ENCODE peak calls at places on chromosomes 5 and 9, in four cellular contexts. V is SK-N-SH, Z is HCT116, S is HepG2. Y is an unnamed sample.
A peak's percentile ranks its signal among the peaks of the same experiment; 100 is the strongest.

GRCh38 chr5:150647275-150648251 is 7.1 kb downstream of the SYNPO start:
- DNase-seq in S (no peak), Z (no peak), V (no peak), Y (no peak)

GRCh38 chr5:143245929-143246561 is 157.4 kb downstream of the NR3C1 start:
- DNase-seq in Z (peak; percentile 92), V (no peak), S (peak; percentile 64), Y (no peak)

GRCh38 chr9:80078826-80079225 is 507.1 kb downstream of the TLE4 start:
- DNase-seq in Z (no peak), S (no peak), V (no peak), Y (no peak)

GRCh38 chr5:150517272-150518152 is 9.6 kb downstream of the NDST1 start:
- DNase-seq in S (peak; percentile 81), Z (peak; percentile 18), V (peak; percentile 87), Y (no peak)

GRCh38 chr9:103707181-103707580 is 386.9 kb upstream of the SMC2 start:
- DNase-seq in Z (no peak), V (no peak), S (no peak), Y (no peak)

GRCh38 chr5:176743136-176743827 is 67.1 kb upstream of the UNC5A start:
- DNase-seq in V (peak; percentile 44), S (no peak), Z (no peak), Y (no peak)

GRCh38 chr5:30042677-30043076 is 1150.8 kb upstream of the CDH6 start:
- DNase-seq in S (no peak), Z (no peak), V (no peak), Y (no peak)

GRCh38 chr5:14743601-14744295 is 79.2 kb downstream of the OTULIN start:
- DNase-seq in S (no peak), V (no peak), Z (no peak), Y (no peak)

GRCh38 chr5:147017621-147018020 is 139.1 kb upstream of the PPP2R2B start:
- DNase-seq in Z (no peak), V (no peak), S (no peak), Y (no peak)

GRCh38 chr9:134606951-134607733 is 34.5 kb upstream of the COL5A1 start:
- DNase-seq in Z (peak; percentile 21), S (no peak), V (peak; percentile 46), Y (peak; percentile 50)

GRCh38 chr9:21931428-21931827 is 62.8 kb downstream of the CDKN2A start:
- DNase-seq in Z (no peak), V (no peak), S (no peak), Y (no peak)

GRCh38 chr5:149224282-149224681 is 47.4 kb upstream of the AFAP1L1 start:
- DNase-seq in Z (no peak), V (no peak), S (no peak), Y (no peak)

GRCh38 chr5:149886060-149886459 is 58.5 kb downstream of the PDE6A start:
- DNase-seq in S (no peak), V (no peak), Z (no peak), Y (no peak)

GRCh38 chr9:126468141-126468825 is 141.7 kb downstream of the MVB12B start:
- DNase-seq in Z (no peak), S (no peak), V (no peak), Y (no peak)

GRCh38 chr5:172114875-172115422 is 73.1 kb downstream of the STK10 start:
- DNase-seq in S (no peak), V (no peak), Z (no peak), Y (no peak)

GRCh38 chr5:136984772-136985455 is 514.2 kb downstream of the SPOCK1 start:
- DNase-seq in V (no peak), S (no peak), Z (no peak), Y (no peak)

GRCh38 chr5:6734243-6734695 is 21.0 kb downstream of the TENT4A start:
- DNase-seq in Z (no peak), S (no peak), V (no peak), Y (no peak)

GRCh38 chr9:131728961-131729360 is 10.9 kb downstream of the RAPGEF1 start:
- DNase-seq in V (peak; percentile 51), Z (no peak), S (no peak), Y (no peak)

GRCh38 chr5:133508314-133508713 is 104.0 kb downstream of the FSTL4 start:
- DNase-seq in Z (no peak), S (no peak), V (no peak), Y (no peak)

GRCh38 chr9:13688990-13689600 is 409.6 kb upstream of the MPDZ start:
- DNase-seq in S (no peak), Z (no peak), V (no peak), Y (no peak)

GRCh38 chr5:135689506-135689905 is 110.7 kb upstream of the CXCL14 start:
- DNase-seq in Z (no peak), S (no peak), V (no peak), Y (no peak)

GRCh38 chr5:173452098-173452497 is 123.9 kb upstream of the STC2 start:
- DNase-seq in V (no peak), S (peak; percentile 49), Z (peak; percentile 73), Y (no peak)

DNA sequence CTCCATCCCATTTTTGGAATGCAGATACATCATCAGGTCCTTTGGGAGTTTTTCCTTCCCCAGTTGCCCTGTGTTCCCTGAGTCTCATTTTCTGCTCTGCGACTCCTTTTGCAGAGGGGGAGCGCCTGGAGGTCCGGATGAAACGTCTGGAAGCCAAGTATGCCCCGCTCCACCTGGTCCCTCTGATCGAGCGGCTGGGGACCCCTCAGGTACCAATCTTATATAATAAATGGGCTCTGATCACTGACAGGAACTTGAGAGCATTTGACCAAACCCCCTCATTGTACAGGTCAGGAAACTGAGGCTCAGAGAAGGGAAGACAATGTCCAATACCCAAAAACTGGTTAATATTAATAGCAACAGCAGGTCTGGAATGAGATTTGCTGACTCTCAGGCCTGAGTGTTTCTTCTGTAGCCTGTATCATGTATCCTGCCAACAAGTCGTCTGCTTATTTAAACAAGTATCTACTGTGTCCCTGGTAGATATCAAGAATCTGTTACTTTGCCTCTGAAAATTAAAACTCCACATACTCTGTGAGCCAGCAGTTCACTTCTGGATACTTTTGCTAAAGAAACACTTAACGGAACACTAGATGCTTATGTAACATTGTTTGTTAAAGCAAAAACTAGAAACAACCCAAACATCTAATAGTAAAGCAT is 76.7 kb upstream of the NIPAL4 start:
- DNase-seq in Z (no peak), V (no peak), S (no peak), Y (no peak)
- H3K9ac ChIP-seq in Z (no peak overlapping the region), V (peak overlapping the region; percentile 55), S (no peak overlapping the region), Y (no peak overlapping the region)

GRCh38 chr9:109119439-109120203 is at the start of gene TMEM245:
- DNase-seq in S (peak; percentile 98), Z (peak; percentile 99), V (peak; percentile 94), Y (peak; percentile 97)
- TF ChIP-seq POLR2AphosphoS5 in S (peak; percentile 74), Z (peak; percentile 90), V (peak; percentile 76), Y (peak; percentile 75)

GRCh38 chr9:125238127-125238914 is 2.8 kb downstream of the HSPA5 start:
- DNase-seq in V (no peak), Z (no peak), S (no peak), Y (no peak)
- H3K4me3 ChIP-seq in V (peak overlapping the region; percentile 100), Z (no peak overlapping the region), S (peak overlapping the region; percentile 98), Y (peak overlapping the region; percentile 97)

GRCh38 chr5:157167219-157167621 is 1.2 kb upstream of the GARIN3 start:
- DNase-seq in V (no peak), Z (no peak), S (no peak), Y (no peak)
- H3K9ac ChIP-seq in V (no peak overlapping the region), Z (no peak overlapping the region), S (no peak overlapping the region), Y (no peak overlapping the region)

DNA sequence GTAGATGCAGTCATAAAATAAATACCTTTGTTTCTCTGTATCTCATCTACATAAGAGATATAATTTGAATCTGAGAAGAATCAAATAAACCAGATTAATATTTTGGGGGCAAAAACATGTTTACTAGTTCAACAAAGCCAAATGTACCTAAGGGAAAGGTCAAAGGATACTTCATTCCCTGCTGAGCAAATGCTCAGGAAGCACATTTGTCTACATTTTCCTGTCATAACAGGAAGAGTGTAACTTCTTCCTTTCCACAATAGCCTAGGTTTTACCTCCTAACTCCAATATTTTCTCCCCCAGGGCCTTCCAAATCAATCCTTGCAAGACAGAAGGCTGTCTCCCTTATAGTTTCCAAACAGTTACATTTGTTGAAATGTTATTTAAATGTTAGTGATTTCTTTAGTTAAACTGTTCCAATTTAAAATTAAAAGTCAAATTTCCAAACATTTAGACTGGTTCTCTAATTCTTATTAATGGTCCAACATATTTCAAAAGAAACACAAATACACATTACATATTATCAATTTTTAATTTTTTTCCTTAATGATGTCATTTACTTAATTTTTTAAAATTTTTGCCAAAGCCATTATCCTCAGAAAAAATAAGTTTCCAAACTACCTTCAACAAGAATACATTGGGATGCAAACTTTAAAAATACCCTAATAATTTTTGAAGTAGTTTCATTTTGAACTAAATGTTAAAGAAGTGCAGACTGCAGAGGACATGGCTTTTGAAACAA is 67.8 kb downstream of the MEF2C start:
- DNase-seq in Z (no peak), V (no peak), S (no peak), Y (no peak)
- TF ChIP-seq POLR2AphosphoS5 in Z (no peak), V (no peak), S (no peak), Y (no peak)

GRCh38 chr9:133276001-133276884 is 1.2 kb upstream of the ABO start:
- DNase-seq in V (no peak), Z (no peak), S (no peak), Y (no peak)
- H3K4me3 ChIP-seq in V (no peak overlapping the region), Z (no peak overlapping the region), S (no peak overlapping the region), Y (no peak overlapping the region)

DNA sequence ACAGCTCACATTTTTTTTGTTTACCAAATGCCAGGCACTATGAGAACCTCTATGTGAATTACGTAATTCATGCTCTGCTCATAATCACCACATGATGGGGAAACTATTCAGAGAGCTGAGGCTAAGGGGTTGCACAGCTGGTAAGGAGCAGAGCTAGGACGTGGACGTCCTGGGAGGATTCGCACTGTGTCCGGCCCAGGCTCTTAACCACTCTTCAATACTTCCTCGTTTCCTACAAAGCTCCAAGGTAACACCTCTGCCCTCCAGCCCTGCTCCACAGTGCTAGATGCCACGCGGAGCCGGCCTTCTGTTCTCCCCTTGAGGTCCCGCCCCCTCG is 8.7 kb downstream of the PHF19 start:
- DNase-seq in Z (no peak), V (no peak), S (no peak), Y (no peak)
- H3K9ac ChIP-seq in Z (peak overlapping the region; percentile 56), V (no peak overlapping the region), S (no peak overlapping the region), Y (no peak overlapping the region)

GRCh38 chr9:91302831-91303230 is 58.9 kb downstream of the AUH start:
- DNase-seq in S (peak; percentile 12), Z (peak; percentile 79), V (no peak), Y (no peak)
- TF ChIP-seq POLR2AphosphoS5 in S (no peak), Z (peak; percentile 72), V (peak; percentile 21), Y (no peak)